ENCODE peak calls at places on chromosomes 16 and 17, in six cellular contexts. D is OCI-LY7, Q is A673, Z is mucosa of descending colon, R is SK-N-SH, C is HepG2. I is an unnamed sample. For H3K4me1 and H3K36me3, the result is how much of the 10 kb centered on the place peaks cover.

GRCh38 chr16:85931596-85932402 is 32.8 kb downstream of the IRF8 start:
- DNase-seq in D (peak), Q (no peak), Z (peak), R (no peak), C (no peak), I (no peak)

GRCh38 chr16:56300901-56301351 is 109.6 kb downstream of the GNAO1 start:
- DNase-seq in D (no peak), Q (no peak), Z (no peak), R (no peak), C (no peak), I (no peak)

GRCh38 chr17:6070280-6070894 is at the start of gene WSCD1:
- DNase-seq in D (no peak), Q (peak), Z (no peak), R (peak), C (no peak), I (no peak)

GRCh38 chr17:82065638-82066303 is at the start of gene DUS1L:
- DNase-seq in D (peak), Q (peak), Z (peak), R (peak), C (no peak), I (no peak)

GRCh38 chr16:73268311-73268997 is 220.5 kb upstream of the ZFHX3 start:
- DNase-seq in D (no peak), Q (peak), Z (no peak), R (peak), C (peak), I (no peak)

GRCh38 chr17:15341385-15341849 is at the start of gene TEKT3:
- DNase-seq in D (no peak), Q (no peak), Z (peak), R (peak), C (no peak), I (peak)

GRCh38 chr16:66289051-66289680 is 77.3 kb upstream of the CDH5 start:
- DNase-seq in D (no peak), Q (no peak), Z (no peak), R (no peak), C (no peak), I (no peak)

GRCh38 chr16:73329363-73330306 is 281.7 kb upstream of the ZFHX3 start:
- DNase-seq in D (no peak), Q (no peak), Z (no peak), R (peak), C (peak), I (no peak)

GRCh38 chr17:60926466-60927183 is 249.0 kb downstream of the BCAS3 start:
- DNase-seq in D (no peak), Q (no peak), Z (no peak), R (no peak), C (no peak), I (no peak)

GRCh38 chr17:29566473-29567361 is at the start of gene ABHD15:
- DNase-seq in D (peak), Q (peak), Z (peak), R (peak), C (peak), I (peak)

GRCh38 chr17:75009139-75009724 is 3.2 kb upstream of the MRPL58 start:
- DNase-seq in D (no peak), Q (no peak), Z (no peak), R (no peak), C (no peak), I (peak)

GRCh38 chr17:62703776-62704380 is 76.4 kb downstream of the MRC2 start:
- DNase-seq in D (peak), Q (peak), Z (peak), R (peak), C (no peak), I (peak)

GRCh38 chr16:85387171-85387507 is 226.0 kb upstream of the GSE1 start:
- DNase-seq in D (no peak), Q (no peak), Z (peak), R (no peak), C (no peak), I (no peak)

GRCh38 chr16:15950167-15950854 is 895 bp downstream of the ABCC1 start:
- DNase-seq in D (peak), Q (peak), Z (peak), R (peak), C (peak), I (peak)

GRCh38 chr17:75181608-75182318 is 996 bp downstream of the SUMO2 start:
- DNase-seq in D (peak), Q (peak), Z (no peak), R (peak), C (no peak), I (peak)

GRCh38 chr17:6699997-6700947 is 12.9 kb downstream of the SLC13A5 start:
- DNase-seq in D (no peak), Q (no peak), Z (no peak), R (no peak), C (peak), I (no peak)

GRCh38 chr16:80720759-80721470 is 83.5 kb downstream of the CDYL2 start:
- DNase-seq in D (no peak), Q (no peak), Z (no peak), R (no peak), C (no peak), I (no peak)

GRCh38 chr16:89395150-89396142 is 94.9 kb downstream of the ANKRD11 start:
- DNase-seq in D (no peak), Q (peak), Z (peak), R (peak), C (peak), I (peak)

GRCh38 chr17:6110592-6110991 is 40.4 kb downstream of the WSCD1 start:
- DNase-seq in D (no peak), Q (no peak), Z (no peak), R (no peak), C (peak), I (no peak)

GRCh38 chr16:9258423-9259051 is 167.1 kb downstream of the HAPSTR1 start:
- DNase-seq in D (peak), Q (peak), Z (no peak), R (peak), C (peak), I (peak)

GRCh38 chr16:47574091-47575054 is 113.2 kb downstream of the PHKB start:
- DNase-seq in D (peak), Q (peak), Z (no peak), R (no peak), C (no peak), I (no peak)

GRCh38 chr17:49013311-49014205 is 16.4 kb downstream of the IGF2BP1 start:
- DNase-seq in D (no peak), Q (peak), Z (no peak), R (no peak), C (no peak), I (no peak)

GRCh38 chr16:85197611-85198566 is 85.6 kb upstream of the CIBAR2 start:
- DNase-seq in D (no peak), Q (no peak), Z (peak), R (no peak), C (peak), I (no peak)

GRCh38 chr17:79350516-79350915 is 260.3 kb downstream of the RBFOX3 start:
- DNase-seq in D (no peak), Q (no peak), Z (peak), R (no peak), C (no peak), I (no peak)

GRCh38 chr16:89478576-89479221 is 11.7 kb downstream of the ANKRD11 start:
- DNase-seq in D (no peak), Q (no peak), Z (peak), R (no peak), C (peak), I (no peak)

GRCh38 chr17:2266045-2266864 is 37.3 kb downstream of the SMG6 start:
- DNase-seq in D (no peak), Q (no peak), Z (no peak), R (no peak), C (no peak), I (no peak)

GRCh38 chr17:46821482-46822387 is 3.2 kb upstream of the WNT3 start:
- DNase-seq in D (no peak), Q (no peak), Z (no peak), R (no peak), C (no peak), I (no peak)

GRCh38 chr17:18224053-18224427 is 1.4 kb upstream of the LLGL1 start:
- DNase-seq in D (no peak), Q (no peak), Z (no peak), R (no peak), C (peak), I (no peak)

GRCh38 chr16:82038941-82039340 is 3.9 kb downstream of the HSD17B2 start:
- DNase-seq in D (no peak), Q (no peak), Z (no peak), R (no peak), C (no peak), I (no peak)

GRCh38 chr16:87350681-87351319 is 32.8 kb downstream of the FBXO31 start:
- DNase-seq in D (no peak), Q (no peak), Z (no peak), R (peak), C (no peak), I (no peak)

GRCh38 chr16:69273009-69273408 is 38.1 kb upstream of the VPS4A start:
- DNase-seq in D (no peak), Q (no peak), Z (no peak), R (no peak), C (no peak), I (no peak)

GRCh38 chr16:31712064-31712540 is 161.5 kb upstream of the ZNF267 start:
- DNase-seq in D (no peak), Q (no peak), Z (no peak), R (no peak), C (no peak), I (no peak)

GRCh38 chr16:31713071-31713944 is 160.3 kb upstream of the ZNF267 start:
- DNase-seq in D (peak), Q (peak), Z (peak), R (peak), C (peak), I (peak)

GRCh38 chr16:31714899-31715504 is 158.6 kb upstream of the ZNF267 start:
- DNase-seq in D (peak), Q (no peak), Z (no peak), R (no peak), C (no peak), I (no peak)

GRCh38 chr16:31715915-31716314 is 157.7 kb upstream of the ZNF267 start:
- DNase-seq in D (no peak), Q (no peak), Z (no peak), R (no peak), C (no peak), I (no peak)

DNA sequence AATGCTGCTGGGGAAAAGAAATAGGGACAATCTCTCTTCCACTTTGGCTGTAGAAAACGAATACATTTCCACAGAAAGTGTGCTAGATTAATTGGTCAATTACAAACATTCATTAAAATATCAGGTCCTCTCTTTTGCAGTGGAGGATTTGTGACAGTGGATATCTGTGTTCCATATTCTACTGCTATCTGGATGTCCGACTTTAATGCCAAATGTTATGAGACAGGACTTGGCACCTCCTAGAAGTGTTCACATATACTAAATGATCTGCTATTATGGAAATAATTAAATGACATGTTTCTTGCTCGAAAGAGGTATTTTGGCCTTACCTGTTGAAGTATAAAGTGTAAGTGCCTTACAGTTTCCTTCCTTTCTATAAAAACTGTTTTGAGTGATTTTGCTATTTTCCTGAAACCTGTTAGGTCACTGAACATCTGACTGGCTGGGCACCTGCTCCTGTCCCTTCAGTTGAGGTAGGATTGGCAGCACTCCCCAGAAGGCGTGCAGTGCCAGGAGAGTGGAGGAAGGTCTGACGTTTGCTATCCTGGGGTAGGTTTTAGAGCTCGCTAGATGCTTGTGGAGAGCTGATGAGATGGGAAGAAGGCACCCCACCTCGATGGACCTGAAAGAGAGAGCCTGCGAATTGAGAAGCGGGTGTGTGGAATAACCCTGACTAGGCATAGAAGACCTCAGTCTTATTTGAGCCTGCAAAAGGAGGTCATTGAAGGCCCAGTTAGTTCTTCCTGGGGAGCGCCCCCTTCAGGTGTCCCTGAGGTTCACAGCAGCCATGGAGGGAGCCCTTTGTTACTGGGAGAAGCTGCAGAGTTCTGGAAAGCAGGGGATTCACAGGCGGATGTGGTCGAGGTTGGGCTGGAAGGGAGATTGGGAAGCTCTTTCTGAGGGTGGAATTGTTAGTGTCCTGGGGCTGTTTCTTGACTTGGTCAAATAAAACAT is 159.4 kb upstream of the ZNF267 start:
- DNase-seq in D (no peak), Q (peak), Z (no peak), R (peak), C (no peak), I (no peak)
- TF ChIP-seq CTCF in D (peak), Q (peak), Z (no peak), R (peak), C (peak), I (no peak)

GRCh38 chr16:648071-648785 is 937 bp upstream of the WDR90 start:
- DNase-seq in D (peak), Q (peak), Z (peak), R (peak), C (peak), I (peak)
- H3K4me1 ChIP-seq in D (under half), Q (under half), Z (half or more), R (under half), C (half or more), I (under half)

GRCh38 chr16:53566568-53566967 is 63.6 kb upstream of the AKTIP start:
- DNase-seq in D (no peak), Q (no peak), Z (no peak), R (no peak), C (no peak), I (no peak)

GRCh38 chr16:53559552-53559951 is 56.5 kb upstream of the AKTIP start:
- DNase-seq in D (no peak), Q (no peak), Z (no peak), R (no peak), C (no peak), I (no peak)

GRCh38 chr16:53561101-53561888 is 58.3 kb upstream of the AKTIP start:
- DNase-seq in D (no peak), Q (no peak), Z (no peak), R (no peak), C (no peak), I (no peak)

DNA sequence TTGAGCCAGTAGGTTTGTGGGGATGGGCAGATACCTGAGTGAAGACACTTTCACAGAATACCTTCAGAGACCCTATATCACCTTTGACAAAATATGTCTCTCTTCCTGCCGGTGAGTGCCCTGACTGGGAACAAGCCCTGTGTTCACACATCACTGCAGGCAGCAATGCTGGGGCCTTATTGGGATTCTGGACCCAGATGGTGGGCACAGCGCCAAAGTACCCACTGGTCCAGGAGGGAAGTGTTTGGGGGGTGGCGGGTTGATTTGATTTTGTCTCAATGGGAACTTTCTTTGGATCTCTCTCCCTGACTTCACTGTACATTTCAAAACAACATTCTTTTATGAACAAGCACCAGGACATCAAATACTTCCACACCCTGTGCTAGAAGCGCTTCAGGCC is 62.3 kb upstream of the AKTIP start:
- DNase-seq in D (no peak), Q (no peak), Z (no peak), R (no peak), C (no peak), I (peak)
- H3K36me3 ChIP-seq in D (under half), Q (under half), Z (under half), R (under half), C (under half), I (under half)

DNA sequence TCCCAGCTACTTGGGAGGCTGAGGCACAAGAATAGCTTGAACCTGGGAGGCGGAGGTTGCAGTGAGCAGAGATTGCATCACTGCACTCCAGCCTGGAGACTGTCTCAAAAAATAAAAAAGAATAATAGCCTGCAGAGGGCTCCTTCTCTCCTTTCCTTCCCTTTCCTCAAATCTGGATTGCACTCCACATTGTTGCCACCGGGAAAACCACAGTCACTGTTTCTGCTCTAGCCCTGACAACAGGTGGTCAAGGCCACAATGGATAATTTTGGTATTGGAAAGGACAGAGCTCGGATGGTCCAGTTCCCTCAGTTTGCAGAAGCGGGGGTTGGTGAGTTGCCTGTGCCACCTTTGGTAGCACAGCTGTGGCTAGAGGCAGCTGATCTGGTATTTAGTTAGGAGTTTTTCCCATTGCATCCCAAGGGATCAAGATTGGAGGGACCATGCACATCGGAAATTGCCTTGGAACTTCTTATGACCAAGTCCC is 44.7 kb upstream of the PRSS54 start:
- DNase-seq in D (no peak), Q (peak), Z (no peak), R (peak), C (peak), I (no peak)
- TF ChIP-seq CTCF in D (peak), Q (peak), Z (no peak), R (peak), C (peak), I (no peak)

GRCh38 chr17:31573861-31574260 is 182.4 kb downstream of the RAB11FIP4 start:
- DNase-seq in D (no peak), Q (no peak), Z (no peak), R (peak), C (no peak), I (no peak)

GRCh38 chr17:31575043-31575442 is 183.6 kb downstream of the RAB11FIP4 start:
- DNase-seq in D (no peak), Q (no peak), Z (no peak), R (no peak), C (no peak), I (no peak)

GRCh38 chr17:31572341-31572740 is 180.9 kb downstream of the RAB11FIP4 start:
- DNase-seq in D (no peak), Q (no peak), Z (no peak), R (no peak), C (no peak), I (no peak)

GRCh38 chr17:31573047-31573446 is 181.6 kb downstream of the RAB11FIP4 start:
- DNase-seq in D (no peak), Q (no peak), Z (no peak), R (no peak), C (no peak), I (no peak)

DNA sequence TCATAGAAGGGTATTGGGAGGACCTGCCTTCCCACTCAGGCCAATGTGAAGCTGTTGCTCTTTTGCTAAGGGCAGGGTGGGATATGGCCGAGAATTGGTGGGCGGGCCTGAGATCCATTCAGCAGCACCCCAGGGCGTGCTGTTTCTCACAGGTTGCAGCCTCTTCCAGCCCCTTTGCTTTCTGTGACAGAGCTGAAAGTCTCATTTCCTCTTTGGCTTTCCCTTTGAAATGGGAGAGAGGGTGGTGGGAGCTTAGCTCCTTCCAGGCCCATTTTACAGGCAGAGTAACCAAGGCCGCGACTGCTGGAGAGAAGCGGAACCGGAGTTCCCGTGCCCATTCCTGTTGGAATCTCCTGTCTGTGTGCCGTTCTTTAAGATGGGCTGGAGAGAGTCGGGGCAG is 183.0 kb downstream of the RAB11FIP4 start:
- DNase-seq in D (no peak), Q (no peak), Z (no peak), R (no peak), C (no peak), I (no peak)
- H3K4me1 ChIP-seq in D (under half), Q (under half), Z (under half), R (under half), C (under half), I (under half)

DNA sequence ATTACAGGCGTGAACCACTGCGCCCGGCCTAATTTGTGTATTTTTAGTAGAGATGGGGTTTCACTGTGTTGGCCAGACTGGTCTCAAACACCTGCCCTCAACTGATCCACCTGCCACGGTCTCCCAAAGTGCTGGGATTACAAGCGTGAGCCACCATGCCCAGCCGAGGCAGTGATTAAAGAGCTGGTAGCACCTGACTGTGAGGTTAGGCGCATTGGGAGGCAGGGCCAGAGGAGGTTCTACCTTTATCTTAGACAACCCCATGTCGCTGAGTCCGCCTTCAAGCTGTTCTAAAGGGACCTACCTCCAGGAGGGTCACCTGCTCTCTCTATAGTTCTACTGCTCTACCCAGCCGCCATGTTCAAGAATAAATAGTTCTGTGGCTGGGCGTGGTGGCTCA is 8.1 kb downstream of the RSL1D1 start:
- DNase-seq in D (no peak), Q (no peak), Z (no peak), R (no peak), C (no peak), I (no peak)
- H3K36me3 ChIP-seq in D (half or more), Q (half or more), Z (under half), R (half or more), C (half or more), I (under half)